ENCODE peak calls at places on chromosomes 2 and 18, in six cellular contexts. A, Q, G, T, U and Z are unnamed samples.

GRCh38 chr2:152326710-152327109 is 8.3 kb upstream of the FMNL2 start:
- DNase-seq in A (no peak), Q (no peak), G (no peak), T (no peak), U (no peak), Z (no peak)

GRCh38 chr18:23838233-23838632 is 149.0 kb downstream of the LAMA3 start:
- DNase-seq in A (no peak), Q (no peak), G (no peak), T (no peak), U (no peak), Z (no peak)

GRCh38 chr2:136932700-136933099 is 167.4 kb downstream of the THSD7B start:
- DNase-seq in A (peak), Q (peak), G (no peak), T (no peak), U (peak), Z (no peak)

GRCh38 chr2:28327596-28327962 is 65.1 kb upstream of the FOSL2 start:
- DNase-seq in A (no peak), Q (no peak), G (no peak), T (no peak), U (no peak), Z (no peak)

GRCh38 chr2:172739651-172740050 is 4.0 kb downstream of the RAPGEF4 start:
- DNase-seq in A (no peak), Q (no peak), G (no peak), T (no peak), U (no peak), Z (no peak)

GRCh38 chr18:36623681-36624080 is 205.1 kb downstream of the TPGS2 start:
- DNase-seq in A (no peak), Q (no peak), G (no peak), T (no peak), U (no peak), Z (no peak)

GRCh38 chr2:28339516-28340175 is 53.0 kb upstream of the FOSL2 start:
- DNase-seq in A (no peak), Q (no peak), G (no peak), T (no peak), U (peak), Z (peak)

GRCh38 chr2:122074201-122074600 is 318.8 kb downstream of the TSN start:
- DNase-seq in A (no peak), Q (no peak), G (no peak), T (no peak), U (no peak), Z (no peak)

GRCh38 chr2:209970271-209970670 is 32.2 kb upstream of the RPE start:
- DNase-seq in A (no peak), Q (no peak), G (no peak), T (no peak), U (no peak), Z (peak)

GRCh38 chr18:36629836-36630235 is 199.0 kb downstream of the TPGS2 start:
- DNase-seq in A (no peak), Q (no peak), G (no peak), T (no peak), U (no peak), Z (no peak)

GRCh38 chr18:50805732-50806131 is 14.1 kb downstream of the MRO start:
- DNase-seq in A (no peak), Q (no peak), G (no peak), T (no peak), U (peak), Z (peak)